ENCODE peak calls at places on chromosomes 5 and 9, in four cellular contexts. One of them, this sample, is unnamed.
A peak's percentile ranks its signal among the peaks of the same experiment; 100 is the strongest.

GRCh38 chr5:125413861-125414260 is 667.4 kb upstream of the ZNF608 start:
- DNase-seq in activated CD8-positive, alpha-beta memory T cell treated with anti-CD3 and anti-CD28 coated beads, Interleukin-2, amount 10 ng/mL, durations not matched to agents 7 days and 5 days: no peak
- DNase-seq in AG10803: no peak
- DNase-seq in renal cortical epithelial cell: peak; percentile 73
- DNase-seq in this sample: no peak

GRCh38 chr9:76603448-76603895 is 144.5 kb downstream of the GCNT1 start:
- DNase-seq in AG10803: peak; percentile 76
- DNase-seq in renal cortical epithelial cell: peak; percentile 49
- DNase-seq in activated CD8-positive, alpha-beta memory T cell treated with anti-CD3 and anti-CD28 coated beads, Interleukin-2, amount 10 ng/mL, durations not matched to agents 7 days and 5 days: no peak
- DNase-seq in this sample: no peak

GRCh38 chr9:117906763-117907162 is 202.6 kb downstream of the TLR4 start:
- DNase-seq in renal cortical epithelial cell: no peak
- DNase-seq in activated CD8-positive, alpha-beta memory T cell treated with anti-CD3 and anti-CD28 coated beads, Interleukin-2, amount 10 ng/mL, durations not matched to agents 7 days and 5 days: no peak
- DNase-seq in AG10803: no peak
- DNase-seq in this sample: no peak

GRCh38 chr9:105293408-105293807 is 49.0 kb downstream of the SLC44A1 start:
- DNase-seq in AG10803: no peak
- DNase-seq in activated CD8-positive, alpha-beta memory T cell treated with anti-CD3 and anti-CD28 coated beads, Interleukin-2, amount 10 ng/mL, durations not matched to agents 7 days and 5 days: no peak
- DNase-seq in renal cortical epithelial cell: no peak
- DNase-seq in this sample: no peak

GRCh38 chr5:35136386-35136785 is 88.6 kb upstream of the AGXT2 start:
- DNase-seq in renal cortical epithelial cell: peak; percentile 84
- DNase-seq in activated CD8-positive, alpha-beta memory T cell treated with anti-CD3 and anti-CD28 coated beads, Interleukin-2, amount 10 ng/mL, durations not matched to agents 7 days and 5 days: no peak
- DNase-seq in AG10803: peak; percentile 98
- DNase-seq in this sample: no peak

GRCh38 chr9:134413890-134414731 is 87.9 kb downstream of the RXRA start:
- DNase-seq in activated CD8-positive, alpha-beta memory T cell treated with anti-CD3 and anti-CD28 coated beads, Interleukin-2, amount 10 ng/mL, durations not matched to agents 7 days and 5 days: no peak
- DNase-seq in AG10803: peak; percentile 68
- DNase-seq in renal cortical epithelial cell: peak; percentile 69
- DNase-seq in this sample: peak; percentile 90

GRCh38 chr5:137739737-137740136 is 3.8 kb upstream of the KLHL3 start:
- DNase-seq in renal cortical epithelial cell: no peak
- DNase-seq in activated CD8-positive, alpha-beta memory T cell treated with anti-CD3 and anti-CD28 coated beads, Interleukin-2, amount 10 ng/mL, durations not matched to agents 7 days and 5 days: no peak
- DNase-seq in AG10803: no peak
- DNase-seq in this sample: no peak

GRCh38 chr9:129612815-129613519 is 7.9 kb downstream of the C9orf50 start:
- DNase-seq in activated CD8-positive, alpha-beta memory T cell treated with anti-CD3 and anti-CD28 coated beads, Interleukin-2, amount 10 ng/mL, durations not matched to agents 7 days and 5 days: no peak
- DNase-seq in renal cortical epithelial cell: no peak
- DNase-seq in AG10803: no peak
- DNase-seq in this sample: no peak

GRCh38 chr9:137068539-137069507 is 1.5 kb downstream of the SAPCD2 start:
- DNase-seq in renal cortical epithelial cell: no peak
- DNase-seq in activated CD8-positive, alpha-beta memory T cell treated with anti-CD3 and anti-CD28 coated beads, Interleukin-2, amount 10 ng/mL, durations not matched to agents 7 days and 5 days: no peak
- DNase-seq in AG10803: no peak
- DNase-seq in this sample: peak; percentile 55

GRCh38 chr5:41291323-41291722 is 78.0 kb upstream of the C6 start:
- DNase-seq in activated CD8-positive, alpha-beta memory T cell treated with anti-CD3 and anti-CD28 coated beads, Interleukin-2, amount 10 ng/mL, durations not matched to agents 7 days and 5 days: no peak
- DNase-seq in AG10803: no peak
- DNase-seq in renal cortical epithelial cell: no peak
- DNase-seq in this sample: no peak

GRCh38 chr9:90915693-90916092 is 114.1 kb downstream of the SYK start:
- DNase-seq in AG10803: no peak
- DNase-seq in activated CD8-positive, alpha-beta memory T cell treated with anti-CD3 and anti-CD28 coated beads, Interleukin-2, amount 10 ng/mL, durations not matched to agents 7 days and 5 days: peak; percentile 58
- DNase-seq in renal cortical epithelial cell: no peak
- DNase-seq in this sample: no peak